ENCODE peak calls at places on chromosomes 16 and 17, in ten cellular contexts. K, D, J, W, Y, G, Z, F, H and V are unnamed samples.

GRCh38 chr16:46728804-46729203 is 19.3 kb downstream of the MYLK3 start:
- DNase-seq in D (no peak), F (no peak), H (no peak), K (no peak), Y (no peak), J (no peak), G (no peak), W (no peak), Z (no peak), V (no peak)

GRCh38 chr17:77854759-77855745 is 103.5 kb upstream of the TNRC6C start:
- DNase-seq in W (no peak), D (no peak), F (no peak), J (no peak), K (no peak), Z (no peak), Y (no peak), H (no peak), G (no peak), V (no peak)

GRCh38 chr17:30551666-30552339 is 74.6 kb downstream of the GOSR1 start:
- DNase-seq in F (no peak), G (no peak), J (no peak), D (no peak), K (no peak), Z (no peak), W (no peak), Y (no peak), H (no peak), V (no peak)

GRCh38 chr17:81723651-81724209 is 11.6 kb downstream of the SLC25A10 start:
- DNase-seq in H (no peak), G (no peak), K (no peak), J (no peak), D (no peak), Z (no peak), F (no peak), Y (no peak), W (no peak), V (no peak)

GRCh38 chr17:60901806-60902205 is 224.2 kb downstream of the BCAS3 start:
- DNase-seq in Y (no peak), D (peak; percentile 32), J (no peak), K (no peak), H (no peak), G (no peak), Z (no peak), W (no peak), F (no peak), V (no peak)

GRCh38 chr17:60613325-60613724 is 13.3 kb downstream of the PPM1D start:
- DNase-seq in D (no peak), J (no peak), W (no peak), F (no peak), K (no peak), Z (no peak), Y (no peak), H (no peak), G (no peak), V (no peak)

GRCh38 chr17:7884581-7885356 is 3.8 kb upstream of the CHD3 start:
- DNase-seq in G (no peak), W (peak; percentile 15), K (no peak), J (no peak), D (no peak), Z (no peak), H (no peak), F (peak; percentile 55), Y (peak; percentile 36), V (no peak)

GRCh38 chr17:79363552-79364275 is 247.1 kb downstream of the RBFOX3 start:
- DNase-seq in J (no peak), W (no peak), K (no peak), D (no peak), Y (no peak), Z (no peak), H (peak; percentile 17), G (no peak), F (no peak), V (no peak)

GRCh38 chr17:40130352-40131042 is 8.7 kb downstream of the MSL1 start:
- DNase-seq in Y (no peak), J (peak; percentile 47), F (no peak), K (no peak), Z (no peak), W (no peak), G (no peak), D (no peak), H (peak; percentile 59), V (no peak)

GRCh38 chr16:85871756-85872155 is 27.2 kb upstream of the IRF8 start:
- DNase-seq in W (no peak), Y (no peak), D (no peak), H (no peak), K (no peak), Z (no peak), J (no peak), G (no peak), F (no peak), V (no peak)

GRCh38 chr16:83992624-83993023 is 24.6 kb downstream of the NECAB2 start:
- DNase-seq in G (no peak), W (no peak), D (peak; percentile 17), F (no peak), K (no peak), J (peak; percentile 37), Y (no peak), Z (no peak), H (peak; percentile 51), V (no peak)

GRCh38 chr17:36980281-36980761 is 31.6 kb downstream of the AATF start:
- DNase-seq in D (no peak), H (no peak), F (no peak), J (no peak), G (no peak), K (no peak), Z (no peak), Y (no peak), W (no peak), V (no peak)

GRCh38 chr17:51374220-51374619 is 113.9 kb downstream of the UTP18 start:
- DNase-seq in Z (no peak), D (no peak), F (no peak), H (no peak), Y (no peak), G (no peak), J (peak; percentile 59), K (no peak), W (no peak), V (no peak)